ENCODE peak calls at places on chromosome 15, in four cellular contexts. One of them, this sample, is unnamed.

GRCh38 chr15:96789999-96790398 is 459.5 kb downstream of the NR2F2 start:
- DNase-seq in endothelial cell of umbilical vein: no peak
- DNase-seq in HCT116: no peak
- DNase-seq in fibroblast of lung: no peak
- DNase-seq in this sample: no peak

GRCh38 chr15:66720206-66721010 is 18.4 kb downstream of the SMAD6 start:
- DNase-seq in endothelial cell of umbilical vein: peak
- DNase-seq in HCT116: no peak
- DNase-seq in fibroblast of lung: peak
- DNase-seq in this sample: peak

GRCh38 chr15:29736012-29736744 is 86.1 kb downstream of the TJP1 start:
- DNase-seq in endothelial cell of umbilical vein: no peak
- DNase-seq in HCT116: no peak
- DNase-seq in fibroblast of lung: no peak
- DNase-seq in this sample: no peak

GRCh38 chr15:56752986-56753385 is 19.7 kb upstream of the ZNF280D start:
- DNase-seq in endothelial cell of umbilical vein: no peak
- DNase-seq in HCT116: no peak
- DNase-seq in fibroblast of lung: no peak
- DNase-seq in this sample: no peak

GRCh38 chr15:84658788-84659411 is 901 bp upstream of the NMB start:
- DNase-seq in endothelial cell of umbilical vein: no peak
- DNase-seq in HCT116: no peak
- DNase-seq in fibroblast of lung: no peak
- DNase-seq in this sample: no peak

GRCh38 chr15:73482184-73482583 is 39.2 kb downstream of the REC114 start:
- DNase-seq in endothelial cell of umbilical vein: no peak
- DNase-seq in HCT116: no peak
- DNase-seq in fibroblast of lung: no peak
- DNase-seq in this sample: no peak

GRCh38 chr15:58864602-58865419 is 68.7 kb downstream of the SLTM start:
- DNase-seq in endothelial cell of umbilical vein: no peak
- DNase-seq in HCT116: no peak
- DNase-seq in fibroblast of lung: peak
- DNase-seq in this sample: no peak

GRCh38 chr15:67855842-67856241 is 16.0 kb upstream of the RNU6-1 start:
- DNase-seq in endothelial cell of umbilical vein: no peak
- DNase-seq in HCT116: no peak
- DNase-seq in fibroblast of lung: no peak
- DNase-seq in this sample: no peak

GRCh38 chr15:68713874-68714273 is 106.8 kb downstream of the ANP32A start:
- DNase-seq in endothelial cell of umbilical vein: no peak
- DNase-seq in HCT116: no peak
- DNase-seq in fibroblast of lung: no peak
- DNase-seq in this sample: no peak

GRCh38 chr15:80643296-80643965 is 51.7 kb upstream of the ABHD17C start:
- DNase-seq in endothelial cell of umbilical vein: no peak
- DNase-seq in HCT116: no peak
- DNase-seq in fibroblast of lung: no peak
- DNase-seq in this sample: no peak

GRCh38 chr15:50166216-50166615 is 15.8 kb upstream of the SLC27A2 start:
- DNase-seq in endothelial cell of umbilical vein: peak
- DNase-seq in HCT116: no peak
- DNase-seq in fibroblast of lung: peak
- DNase-seq in this sample: no peak

GRCh38 chr15:43915820-43916660 is 89.2 kb downstream of the WDR76 start:
- DNase-seq in endothelial cell of umbilical vein: no peak
- DNase-seq in HCT116: no peak
- DNase-seq in fibroblast of lung: no peak
- DNase-seq in this sample: no peak

GRCh38 chr15:89150286-89150685 is 62.0 kb downstream of the ABHD2 start:
- DNase-seq in endothelial cell of umbilical vein: no peak
- DNase-seq in HCT116: no peak
- DNase-seq in fibroblast of lung: no peak
- DNase-seq in this sample: no peak

GRCh38 chr15:94749848-94750617 is 518.7 kb downstream of the MCTP2 start:
- DNase-seq in endothelial cell of umbilical vein: no peak
- DNase-seq in HCT116: no peak
- DNase-seq in fibroblast of lung: peak
- DNase-seq in this sample: no peak

GRCh38 chr15:34754674-34755418 is at the start of gene GJD2:
- DNase-seq in endothelial cell of umbilical vein: no peak
- DNase-seq in HCT116: no peak
- DNase-seq in fibroblast of lung: no peak
- DNase-seq in this sample: no peak

GRCh38 chr15:68471552-68471951 is 39.6 kb upstream of the ITGA11 start:
- DNase-seq in endothelial cell of umbilical vein: no peak
- DNase-seq in HCT116: no peak
- DNase-seq in fibroblast of lung: no peak
- DNase-seq in this sample: peak

GRCh38 chr15:99704444-99704838 is 28.8 kb downstream of the LYSMD4 start:
- DNase-seq in endothelial cell of umbilical vein: peak
- DNase-seq in HCT116: peak
- DNase-seq in fibroblast of lung: peak
- DNase-seq in this sample: peak

GRCh38 chr15:68466876-68467275 is 34.9 kb upstream of the ITGA11 start:
- DNase-seq in endothelial cell of umbilical vein: no peak
- DNase-seq in HCT116: no peak
- DNase-seq in fibroblast of lung: no peak
- DNase-seq in this sample: no peak

GRCh38 chr15:48862705-48863104 is 15.2 kb upstream of the EID1 start:
- DNase-seq in endothelial cell of umbilical vein: no peak
- DNase-seq in HCT116: no peak
- DNase-seq in fibroblast of lung: no peak
- DNase-seq in this sample: no peak

GRCh38 chr15:51503003-51503402 is 119.6 kb downstream of the DMXL2 start:
- DNase-seq in endothelial cell of umbilical vein: no peak
- DNase-seq in HCT116: no peak
- DNase-seq in fibroblast of lung: no peak
- DNase-seq in this sample: no peak

GRCh38 chr15:73305331-73306211 is 63.2 kb downstream of the HCN4 start:
- DNase-seq in endothelial cell of umbilical vein: peak
- DNase-seq in HCT116: peak
- DNase-seq in fibroblast of lung: peak
- DNase-seq in this sample: peak

GRCh38 chr15:82999905-83000671 is 11.4 kb downstream of the C15orf40 start:
- DNase-seq in endothelial cell of umbilical vein: peak
- DNase-seq in HCT116: no peak
- DNase-seq in fibroblast of lung: peak
- DNase-seq in this sample: peak

GRCh38 chr15:88344786-88345185 is 88.2 kb upstream of the NTRK3 start:
- DNase-seq in endothelial cell of umbilical vein: no peak
- DNase-seq in HCT116: no peak
- DNase-seq in fibroblast of lung: no peak
- DNase-seq in this sample: no peak

GRCh38 chr15:58546066-58546591 is 114.3 kb downstream of the LIPC start:
- DNase-seq in endothelial cell of umbilical vein: no peak
- DNase-seq in HCT116: no peak
- DNase-seq in fibroblast of lung: no peak
- DNase-seq in this sample: no peak

GRCh38 chr15:38612159-38612863 is 47.7 kb upstream of the RASGRP1 start:
- DNase-seq in endothelial cell of umbilical vein: no peak
- DNase-seq in HCT116: no peak
- DNase-seq in fibroblast of lung: no peak
- DNase-seq in this sample: no peak

GRCh38 chr15:75227663-75228280 is 26.1 kb downstream of the C15orf39 start:
- DNase-seq in endothelial cell of umbilical vein: no peak
- DNase-seq in HCT116: no peak
- DNase-seq in fibroblast of lung: no peak
- DNase-seq in this sample: no peak

DNA sequence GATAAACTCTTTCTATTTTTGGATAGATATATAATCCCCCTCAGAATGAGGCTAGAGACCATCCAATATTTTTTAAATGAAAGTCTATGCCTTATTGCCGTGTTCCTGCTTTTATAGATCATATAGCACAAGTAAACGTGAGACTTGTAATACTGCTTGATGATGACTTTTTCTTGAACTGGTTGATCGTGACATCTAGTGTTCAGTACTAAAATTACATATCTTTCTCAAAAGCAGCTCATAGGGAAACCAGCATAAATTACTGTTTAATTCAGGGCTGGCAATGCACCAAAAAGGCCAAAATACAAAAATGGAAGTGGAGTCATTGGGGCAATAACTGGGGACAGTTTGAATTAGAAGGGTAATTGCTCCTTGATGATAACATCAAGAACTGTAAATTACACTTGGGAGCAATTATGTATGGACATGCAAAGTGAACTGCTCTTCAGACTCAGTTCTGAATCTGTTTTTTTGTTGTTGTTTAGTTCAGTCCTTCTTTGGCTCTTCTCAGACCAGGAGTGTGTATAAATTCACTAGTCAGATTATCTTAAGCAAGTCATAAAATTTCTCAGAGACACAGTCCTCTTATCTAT is 325.3 kb downstream of the THSD4 start:
- DNase-seq in endothelial cell of umbilical vein: peak
- DNase-seq in HCT116: peak
- DNase-seq in fibroblast of lung: peak
- DNase-seq in this sample: peak
- TF ChIP-seq CTCF in endothelial cell of umbilical vein: peak
- TF ChIP-seq CTCF in HCT116: peak
- TF ChIP-seq CTCF in fibroblast of lung: peak
- TF ChIP-seq CTCF in this sample: peak

GRCh38 chr15:40114218-40114617 is 5.5 kb upstream of the BMF start:
- DNase-seq in endothelial cell of umbilical vein: no peak
- DNase-seq in HCT116: no peak
- DNase-seq in fibroblast of lung: no peak
- DNase-seq in this sample: no peak

GRCh38 chr15:40112789-40113188 is 4.1 kb upstream of the BMF start:
- DNase-seq in endothelial cell of umbilical vein: no peak
- DNase-seq in HCT116: no peak
- DNase-seq in fibroblast of lung: no peak
- DNase-seq in this sample: no peak

GRCh38 chr15:40118473-40118872 is 9.8 kb upstream of the BMF start:
- DNase-seq in endothelial cell of umbilical vein: no peak
- DNase-seq in HCT116: no peak
- DNase-seq in fibroblast of lung: no peak
- DNase-seq in this sample: peak

GRCh38 chr15:40111888-40112287 is 3.2 kb upstream of the BMF start:
- DNase-seq in endothelial cell of umbilical vein: no peak
- DNase-seq in HCT116: no peak
- DNase-seq in fibroblast of lung: no peak
- DNase-seq in this sample: no peak

GRCh38 chr15:40115670-40116093 is 7.0 kb upstream of the BMF start:
- DNase-seq in endothelial cell of umbilical vein: no peak
- DNase-seq in HCT116: no peak
- DNase-seq in fibroblast of lung: no peak
- DNase-seq in this sample: peak
- H2AFZ ChIP-seq in endothelial cell of umbilical vein: no peak
- H2AFZ ChIP-seq in HCT116: no peak
- H2AFZ ChIP-seq in fibroblast of lung: no peak
- H2AFZ ChIP-seq in this sample: no peak

DNA sequence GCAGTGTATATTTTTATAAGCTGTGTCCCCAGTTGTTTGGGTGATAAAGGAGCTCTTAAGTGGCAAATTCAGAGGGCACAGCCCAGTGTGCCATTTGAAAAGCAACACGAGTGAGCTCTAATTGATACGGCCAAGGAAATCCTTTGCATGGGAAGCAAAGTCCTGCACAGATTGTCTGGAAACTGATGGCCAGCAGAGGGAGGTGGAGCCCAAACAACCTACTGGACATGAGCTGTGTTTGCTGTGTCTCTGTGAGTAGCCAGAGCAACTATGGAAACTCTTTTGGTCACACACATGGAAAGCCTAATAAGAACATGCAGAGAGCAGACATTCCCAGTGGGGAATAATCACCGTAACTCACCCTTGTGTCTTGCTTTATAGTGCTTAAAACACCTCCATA is 24.4 kb downstream of the ONECUT1 start:
- DNase-seq in endothelial cell of umbilical vein: peak
- DNase-seq in HCT116: no peak
- DNase-seq in fibroblast of lung: no peak
- DNase-seq in this sample: peak
- TF ChIP-seq CTCF in endothelial cell of umbilical vein: peak
- TF ChIP-seq CTCF in HCT116: no peak
- TF ChIP-seq CTCF in fibroblast of lung: peak
- TF ChIP-seq CTCF in this sample: peak

DNA sequence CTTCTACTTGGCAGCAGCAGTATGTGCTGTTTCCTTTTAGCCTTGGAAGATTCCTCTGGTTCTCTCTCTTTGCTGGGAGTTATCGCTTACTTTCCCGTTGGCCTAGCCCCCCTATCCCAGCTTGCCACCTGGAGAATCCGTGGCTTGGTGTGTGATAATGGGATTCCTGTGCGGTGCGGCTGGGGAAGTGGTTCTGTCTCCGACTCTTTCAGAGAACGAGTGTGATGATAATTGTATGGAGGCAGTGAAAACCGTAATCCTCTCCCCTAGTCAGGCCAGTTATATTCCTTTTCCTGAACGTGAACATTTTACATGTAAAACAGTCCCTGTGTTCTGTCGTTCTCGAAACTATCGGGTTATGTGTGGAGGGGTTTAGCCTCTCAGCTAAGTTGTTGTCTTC is 300.1 kb upstream of the C2CD4B start:
- DNase-seq in endothelial cell of umbilical vein: no peak
- DNase-seq in HCT116: no peak
- DNase-seq in fibroblast of lung: no peak
- DNase-seq in this sample: no peak
- H2AFZ ChIP-seq in endothelial cell of umbilical vein: no peak
- H2AFZ ChIP-seq in HCT116: no peak
- H2AFZ ChIP-seq in fibroblast of lung: peak
- H2AFZ ChIP-seq in this sample: no peak

GRCh38 chr15:63146684-63147083 is 10.6 kb downstream of the RPS27L start:
- DNase-seq in endothelial cell of umbilical vein: peak
- DNase-seq in HCT116: no peak
- DNase-seq in fibroblast of lung: peak
- DNase-seq in this sample: peak
- TF ChIP-seq CTCF in endothelial cell of umbilical vein: peak
- TF ChIP-seq CTCF in HCT116: no peak
- TF ChIP-seq CTCF in fibroblast of lung: peak
- TF ChIP-seq CTCF in this sample: peak

DNA sequence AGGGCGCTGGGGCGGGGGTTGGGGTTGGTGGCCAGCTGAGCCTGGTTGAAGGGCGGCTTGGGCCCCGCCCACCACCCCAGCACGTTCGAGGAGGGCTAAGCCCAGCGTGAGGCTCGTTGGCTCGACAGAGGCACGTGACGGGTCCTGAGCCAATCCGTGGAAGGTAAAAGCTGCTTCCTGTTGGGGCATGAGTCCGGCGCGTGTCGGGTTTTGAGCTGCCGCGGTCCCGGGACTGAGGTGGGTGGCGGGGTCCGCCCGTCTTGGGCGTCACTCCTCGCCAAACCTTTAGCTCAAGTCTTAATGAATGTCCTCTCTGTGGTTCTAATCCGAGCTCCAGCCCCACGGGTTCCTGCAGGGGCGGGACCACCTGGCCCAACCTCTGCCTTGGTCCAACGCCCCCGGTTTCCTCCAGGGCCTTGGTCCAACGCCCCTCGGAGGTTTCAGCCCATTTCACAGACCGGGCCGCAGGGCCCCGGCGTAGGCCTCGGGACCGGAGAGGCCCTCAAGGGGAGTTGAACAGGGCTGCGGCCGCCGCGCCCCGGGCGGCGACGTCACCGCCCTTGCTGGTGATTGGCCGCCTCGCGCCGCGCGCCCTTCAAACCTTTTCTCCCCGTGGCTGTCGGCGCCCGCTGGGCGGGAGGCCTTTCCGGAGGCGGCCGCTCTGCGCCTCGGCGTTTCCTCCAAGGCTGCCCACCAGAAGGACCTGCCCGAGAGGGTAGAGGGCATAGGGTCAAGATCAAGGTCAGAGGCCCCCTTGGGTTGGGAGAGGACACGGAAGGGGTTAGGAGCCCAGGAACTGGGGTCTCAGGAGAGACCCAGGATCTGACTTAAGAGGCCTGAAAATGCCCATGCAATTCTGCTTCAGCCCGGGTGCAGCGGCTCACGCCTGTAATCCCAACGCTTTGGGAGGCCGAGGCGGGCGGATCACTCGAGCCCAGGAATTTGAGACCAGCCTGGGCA is at the start of gene RCCD1:
- DNase-seq in endothelial cell of umbilical vein: peak
- DNase-seq in HCT116: peak
- DNase-seq in fibroblast of lung: peak
- DNase-seq in this sample: peak
- H2AFZ ChIP-seq in endothelial cell of umbilical vein: peak
- H2AFZ ChIP-seq in HCT116: no peak
- H2AFZ ChIP-seq in fibroblast of lung: peak
- H2AFZ ChIP-seq in this sample: peak